ENCODE peak calls at places on chromosomes 6 and 20, in five cellular contexts. One of them, this sample, is unnamed. For H3K4me1, the result is how much of the 10 kb centered on the place peaks cover.

GRCh38 chr6:47168176-47168575 is 126.0 kb upstream of the ADGRF1 start:
- DNase-seq in ascending aorta: no peak
- DNase-seq in heart left ventricle: no peak
- DNase-seq in aorta: peak
- DNase-seq in left ventricle myocardium inferior: peak
- DNase-seq in this sample: no peak

GRCh38 chr6:170091000-170091638 is 199.8 kb downstream of the DLL1 start:
- DNase-seq in ascending aorta: no peak
- DNase-seq in heart left ventricle: peak
- DNase-seq in aorta: no peak
- DNase-seq in left ventricle myocardium inferior: no peak
- DNase-seq in this sample: no peak

GRCh38 chr6:34084591-34085280 is 61.2 kb downstream of the GRM4 start:
- DNase-seq in ascending aorta: no peak
- DNase-seq in heart left ventricle: no peak
- DNase-seq in aorta: no peak
- DNase-seq in left ventricle myocardium inferior: no peak
- DNase-seq in this sample: no peak

GRCh38 chr6:129774697-129775447 is 64.9 kb upstream of the ARHGAP18 start:
- DNase-seq in ascending aorta: peak
- DNase-seq in heart left ventricle: peak
- DNase-seq in aorta: peak
- DNase-seq in left ventricle myocardium inferior: peak
- DNase-seq in this sample: peak

GRCh38 chr6:21679761-21680265 is 86.3 kb downstream of the SOX4 start:
- DNase-seq in ascending aorta: no peak
- DNase-seq in heart left ventricle: no peak
- DNase-seq in aorta: no peak
- DNase-seq in left ventricle myocardium inferior: no peak
- DNase-seq in this sample: no peak

GRCh38 chr6:139534472-139535115 is 160.1 kb upstream of the CITED2 start:
- DNase-seq in ascending aorta: no peak
- DNase-seq in heart left ventricle: no peak
- DNase-seq in aorta: no peak
- DNase-seq in left ventricle myocardium inferior: no peak
- DNase-seq in this sample: no peak

GRCh38 chr6:40922281-40922680 is 116.7 kb downstream of the UNC5CL start:
- DNase-seq in ascending aorta: no peak
- DNase-seq in heart left ventricle: no peak
- DNase-seq in aorta: no peak
- DNase-seq in left ventricle myocardium inferior: no peak
- DNase-seq in this sample: no peak

GRCh38 chr6:32954212-32954745 is 1.4 kb upstream of the HLA-DMA start:
- DNase-seq in ascending aorta: no peak
- DNase-seq in heart left ventricle: no peak
- DNase-seq in aorta: no peak
- DNase-seq in left ventricle myocardium inferior: no peak
- DNase-seq in this sample: no peak

GRCh38 chr6:40356242-40356910 is 230.8 kb downstream of the LRFN2 start:
- DNase-seq in ascending aorta: no peak
- DNase-seq in heart left ventricle: no peak
- DNase-seq in aorta: no peak
- DNase-seq in left ventricle myocardium inferior: no peak
- DNase-seq in this sample: no peak

GRCh38 chr20:50197463-50197862 is 6.8 kb downstream of the CEBPB start:
- DNase-seq in ascending aorta: no peak
- DNase-seq in heart left ventricle: no peak
- DNase-seq in aorta: peak
- DNase-seq in left ventricle myocardium inferior: no peak
- DNase-seq in this sample: no peak

GRCh38 chr6:126064994-126065401 is 78.7 kb downstream of the TRMT11 start:
- DNase-seq in ascending aorta: no peak
- DNase-seq in heart left ventricle: no peak
- DNase-seq in aorta: no peak
- DNase-seq in left ventricle myocardium inferior: no peak
- DNase-seq in this sample: no peak

GRCh38 chr6:21808045-21808470 is 214.5 kb downstream of the SOX4 start:
- DNase-seq in ascending aorta: no peak
- DNase-seq in heart left ventricle: peak
- DNase-seq in aorta: no peak
- DNase-seq in left ventricle myocardium inferior: peak
- DNase-seq in this sample: no peak

GRCh38 chr20:46559685-46560440 is 9.4 kb upstream of the OCSTAMP start:
- DNase-seq in ascending aorta: no peak
- DNase-seq in heart left ventricle: no peak
- DNase-seq in aorta: no peak
- DNase-seq in left ventricle myocardium inferior: no peak
- DNase-seq in this sample: no peak

GRCh38 chr6:112235956-112236355 is 18.4 kb downstream of the LAMA4 start:
- DNase-seq in ascending aorta: no peak
- DNase-seq in heart left ventricle: no peak
- DNase-seq in aorta: no peak
- DNase-seq in left ventricle myocardium inferior: no peak
- DNase-seq in this sample: no peak

GRCh38 chr20:41276317-41276751 is 41.2 kb downstream of the ZHX3 start:
- DNase-seq in ascending aorta: no peak
- DNase-seq in heart left ventricle: peak
- DNase-seq in aorta: no peak
- DNase-seq in left ventricle myocardium inferior: no peak
- DNase-seq in this sample: no peak

GRCh38 chr6:151322570-151322969 is 68.8 kb downstream of the ZBTB2 start:
- DNase-seq in ascending aorta: no peak
- DNase-seq in heart left ventricle: no peak
- DNase-seq in aorta: no peak
- DNase-seq in left ventricle myocardium inferior: no peak
- DNase-seq in this sample: no peak

GRCh38 chr6:129890701-129891100 is 29.6 kb upstream of the TMEM244 start:
- DNase-seq in ascending aorta: no peak
- DNase-seq in heart left ventricle: no peak
- DNase-seq in aorta: no peak
- DNase-seq in left ventricle myocardium inferior: no peak
- DNase-seq in this sample: no peak

GRCh38 chr6:100893743-100894142 is 12.6 kb upstream of the ASCC3 start:
- DNase-seq in ascending aorta: no peak
- DNase-seq in heart left ventricle: no peak
- DNase-seq in aorta: no peak
- DNase-seq in left ventricle myocardium inferior: no peak
- DNase-seq in this sample: no peak

GRCh38 chr20:3616250-3616649 is 46.9 kb downstream of the GFRA4 start:
- DNase-seq in ascending aorta: no peak
- DNase-seq in heart left ventricle: peak
- DNase-seq in aorta: no peak
- DNase-seq in left ventricle myocardium inferior: peak
- DNase-seq in this sample: peak

GRCh38 chr20:20732641-20733040 is 20.2 kb upstream of the RALGAPA2 start:
- DNase-seq in ascending aorta: no peak
- DNase-seq in heart left ventricle: no peak
- DNase-seq in aorta: no peak
- DNase-seq in left ventricle myocardium inferior: no peak
- DNase-seq in this sample: no peak

GRCh38 chr6:11275598-11275997 is 43.1 kb upstream of the NEDD9 start:
- DNase-seq in ascending aorta: no peak
- DNase-seq in heart left ventricle: no peak
- DNase-seq in aorta: no peak
- DNase-seq in left ventricle myocardium inferior: no peak
- DNase-seq in this sample: no peak

GRCh38 chr6:46469021-46469420 is 22.2 kb downstream of the RCAN2 start:
- DNase-seq in ascending aorta: no peak
- DNase-seq in heart left ventricle: no peak
- DNase-seq in aorta: no peak
- DNase-seq in left ventricle myocardium inferior: no peak
- DNase-seq in this sample: no peak

GRCh38 chr6:142613981-142614380 is 312.2 kb downstream of the ADGRG6 start:
- DNase-seq in ascending aorta: no peak
- DNase-seq in heart left ventricle: no peak
- DNase-seq in aorta: no peak
- DNase-seq in left ventricle myocardium inferior: no peak
- DNase-seq in this sample: no peak

DNA sequence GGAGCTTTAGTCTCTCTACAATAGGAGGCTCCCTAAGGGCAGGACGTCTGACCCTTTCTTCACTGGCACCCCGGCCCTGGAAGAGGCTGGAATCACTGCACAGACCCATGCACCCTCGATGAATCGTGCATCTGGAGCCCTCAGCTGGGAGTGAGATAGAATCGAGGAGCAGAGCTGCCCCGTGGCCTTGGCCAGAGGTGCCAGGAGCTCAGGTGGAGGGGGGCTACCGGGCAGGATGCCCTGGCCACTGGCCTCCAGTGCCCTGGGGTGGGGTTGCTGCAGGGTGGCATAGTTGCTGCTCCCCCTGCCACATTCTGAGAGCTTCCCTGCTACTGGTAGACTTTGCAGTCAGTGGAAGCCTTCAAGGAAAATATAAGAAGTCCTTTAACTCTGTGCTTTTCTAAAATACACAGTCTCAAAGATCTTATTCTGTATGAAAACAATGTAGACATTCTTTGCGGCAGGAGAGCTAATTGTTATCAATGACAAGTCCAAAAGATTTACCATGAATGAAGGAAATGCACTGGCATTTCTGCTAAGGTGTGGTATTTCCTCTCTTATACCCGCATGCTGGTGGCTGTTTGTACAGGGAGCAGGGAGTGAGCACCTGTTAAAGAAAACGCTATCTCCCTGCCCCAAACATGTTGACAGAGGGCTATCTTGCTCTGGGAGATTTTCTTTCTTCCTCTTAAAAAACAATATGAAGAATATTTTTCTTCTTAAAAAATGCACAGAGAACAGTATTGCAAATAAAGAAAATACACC is 122.8 kb downstream of the C6orf118 start:
- DNase-seq in ascending aorta: no peak
- DNase-seq in heart left ventricle: no peak
- DNase-seq in aorta: no peak
- DNase-seq in left ventricle myocardium inferior: no peak
- DNase-seq in this sample: no peak
- H3K4me1 ChIP-seq in ascending aorta: under half
- H3K4me1 ChIP-seq in heart left ventricle: under half
- H3K4me1 ChIP-seq in aorta: under half
- H3K4me1 ChIP-seq in left ventricle myocardium inferior: under half
- H3K4me1 ChIP-seq in this sample: under half

DNA sequence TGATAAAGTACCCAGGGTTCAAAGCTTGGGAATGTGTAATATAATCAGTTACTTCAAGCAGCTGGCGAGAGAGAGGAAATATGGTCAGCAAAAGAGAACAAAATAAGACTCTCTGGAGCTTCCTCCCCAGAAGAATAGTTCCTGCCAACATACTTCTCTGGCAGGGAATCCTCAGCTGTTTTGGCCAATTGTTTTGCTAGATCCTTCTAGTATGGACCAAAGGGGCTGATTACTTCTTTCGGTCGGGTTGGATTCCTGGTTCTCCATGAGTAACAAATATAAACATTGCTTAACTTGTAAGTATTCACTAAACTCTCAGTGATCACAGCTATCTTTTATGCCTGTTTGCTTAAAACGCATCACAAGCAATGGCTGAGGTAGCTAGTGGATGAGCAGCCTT is 31.4 kb upstream of the FBXO9 start:
- DNase-seq in ascending aorta: no peak
- DNase-seq in heart left ventricle: no peak
- DNase-seq in aorta: no peak
- DNase-seq in left ventricle myocardium inferior: no peak
- DNase-seq in this sample: no peak
- H3K27ac ChIP-seq in ascending aorta: no peak
- H3K27ac ChIP-seq in heart left ventricle: no peak
- H3K27ac ChIP-seq in aorta: no peak
- H3K27ac ChIP-seq in left ventricle myocardium inferior: peak
- H3K27ac ChIP-seq in this sample: no peak

DNA sequence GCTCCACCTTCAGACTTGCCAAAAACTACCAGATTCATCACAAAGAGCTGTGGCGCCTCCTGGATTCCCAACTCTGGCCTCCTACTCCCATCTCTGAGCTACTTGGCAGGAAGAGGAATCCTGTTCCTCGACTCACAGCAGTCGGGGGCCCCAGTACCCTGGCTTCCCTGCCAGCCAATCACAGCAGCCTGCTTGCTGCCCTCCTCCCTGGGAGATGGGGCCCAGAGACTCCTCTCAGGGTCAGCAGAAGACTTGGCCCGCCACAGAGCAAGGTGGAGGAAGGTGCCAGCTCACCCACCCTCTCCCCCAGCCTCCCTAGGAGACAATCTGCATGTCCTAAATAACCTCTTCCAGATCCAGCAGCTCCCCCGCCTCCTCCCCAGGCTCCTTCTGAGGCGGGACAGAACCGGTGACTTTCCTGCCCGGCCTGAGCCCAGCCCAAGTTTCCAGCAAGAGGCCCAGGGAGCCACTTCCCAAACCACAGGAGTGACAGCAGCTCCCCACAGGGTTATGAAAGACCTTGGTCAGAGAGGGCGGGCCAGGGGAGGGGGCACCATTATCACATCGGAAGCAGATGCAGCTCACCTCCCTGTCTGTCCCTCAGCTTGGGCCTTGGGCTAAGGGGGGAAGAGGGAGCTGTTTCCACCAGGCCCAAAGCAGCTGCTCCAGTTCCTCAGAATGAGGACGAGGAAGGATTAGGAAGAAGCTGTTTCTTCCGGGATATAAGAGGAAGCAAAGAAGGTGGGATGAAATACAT is 2.3 kb downstream of the CCND3 start:
- DNase-seq in ascending aorta: no peak
- DNase-seq in heart left ventricle: peak
- DNase-seq in aorta: peak
- DNase-seq in left ventricle myocardium inferior: peak
- DNase-seq in this sample: peak
- H3K4me3 ChIP-seq in ascending aorta: peak
- H3K4me3 ChIP-seq in heart left ventricle: peak
- H3K4me3 ChIP-seq in aorta: no peak
- H3K4me3 ChIP-seq in left ventricle myocardium inferior: peak
- H3K4me3 ChIP-seq in this sample: peak

GRCh38 chr20:61118429-61119224 is 133.4 kb upstream of the CDH4 start:
- DNase-seq in ascending aorta: no peak
- DNase-seq in heart left ventricle: no peak
- DNase-seq in aorta: no peak
- DNase-seq in left ventricle myocardium inferior: no peak
- DNase-seq in this sample: no peak

GRCh38 chr20:61117725-61118124 is 134.3 kb upstream of the CDH4 start:
- DNase-seq in ascending aorta: no peak
- DNase-seq in heart left ventricle: no peak
- DNase-seq in aorta: no peak
- DNase-seq in left ventricle myocardium inferior: no peak
- DNase-seq in this sample: no peak

GRCh38 chr20:61114776-61115175 is 137.3 kb upstream of the CDH4 start:
- DNase-seq in ascending aorta: no peak
- DNase-seq in heart left ventricle: no peak
- DNase-seq in aorta: no peak
- DNase-seq in left ventricle myocardium inferior: no peak
- DNase-seq in this sample: peak

GRCh38 chr20:61113731-61114130 is 138.3 kb upstream of the CDH4 start:
- DNase-seq in ascending aorta: no peak
- DNase-seq in heart left ventricle: no peak
- DNase-seq in aorta: no peak
- DNase-seq in left ventricle myocardium inferior: no peak
- DNase-seq in this sample: peak

DNA sequence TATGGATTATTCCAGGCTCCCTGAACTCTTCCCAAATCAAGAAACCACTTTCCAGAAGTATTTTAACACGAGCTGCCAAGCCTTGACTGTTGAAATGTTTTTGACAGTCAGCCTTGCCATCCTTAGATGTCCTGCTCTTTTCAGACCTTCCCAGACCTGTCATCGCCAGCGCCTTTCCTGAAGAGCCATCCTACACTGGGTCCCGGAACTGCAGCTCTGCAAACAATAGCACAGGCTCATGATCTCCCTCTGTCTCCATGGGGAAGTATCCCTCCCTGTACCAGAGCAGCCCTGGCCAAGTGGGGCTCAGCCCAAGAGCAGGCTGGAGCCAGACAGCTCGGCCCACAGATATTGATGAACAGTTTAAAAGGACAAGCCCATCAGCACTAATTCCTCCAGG is 136.4 kb upstream of the CDH4 start:
- DNase-seq in ascending aorta: no peak
- DNase-seq in heart left ventricle: no peak
- DNase-seq in aorta: no peak
- DNase-seq in left ventricle myocardium inferior: peak
- DNase-seq in this sample: peak
- H3K4me1 ChIP-seq in ascending aorta: under half
- H3K4me1 ChIP-seq in heart left ventricle: under half
- H3K4me1 ChIP-seq in aorta: under half
- H3K4me1 ChIP-seq in left ventricle myocardium inferior: under half
- H3K4me1 ChIP-seq in this sample: under half

This sample was measured in upper lobe of right lung.